ENCODE peak calls at places on chromosome 3, in nine cellular contexts. One of them, this sample, is unnamed.

GRCh38 chr3:9553021-9553948 is at the start of gene LHFPL4:
- DNase-seq in NCI-H187: no peak
- DNase-seq in H7: peak; percentile 96
- DNase-seq in HT1080: no peak
- DNase-seq in fibroblast of the conjunctiva: no peak
- DNase-seq in T-helper 2 cell: no peak
- DNase-seq in astrocyte: no peak
- DNase-seq in NCI-H510A treated with DMSO at 0.1 percent for 48 hours: no peak
- DNase-seq in NCI-H446: no peak
- DNase-seq in this sample: peak; percentile 8

GRCh38 chr3:150146891-150147761 is 176.4 kb upstream of the PFN2 start:
- DNase-seq in NCI-H187: no peak
- DNase-seq in H7: no peak
- DNase-seq in HT1080: peak; percentile 99
- DNase-seq in fibroblast of the conjunctiva: peak; percentile 64
- DNase-seq in T-helper 2 cell: no peak
- DNase-seq in astrocyte: peak; percentile 97
- DNase-seq in NCI-H510A treated with DMSO at 0.1 percent for 48 hours: peak; percentile 45
- DNase-seq in NCI-H446: peak; percentile 11
- DNase-seq in this sample: peak; percentile 16

GRCh38 chr3:71512000-71512399 is 71.5 kb downstream of the FOXP1 start:
- DNase-seq in NCI-H187: no peak
- DNase-seq in H7: peak; percentile 66
- DNase-seq in HT1080: no peak
- DNase-seq in fibroblast of the conjunctiva: no peak
- DNase-seq in T-helper 2 cell: peak; percentile 79
- DNase-seq in astrocyte: no peak
- DNase-seq in NCI-H510A treated with DMSO at 0.1 percent for 48 hours: no peak
- DNase-seq in NCI-H446: no peak
- DNase-seq in this sample: no peak

GRCh38 chr3:17832021-17832420 is 89.6 kb upstream of the TBC1D5 start:
- DNase-seq in NCI-H187: no peak
- DNase-seq in H7: no peak
- DNase-seq in HT1080: no peak
- DNase-seq in fibroblast of the conjunctiva: no peak
- DNase-seq in T-helper 2 cell: no peak
- DNase-seq in astrocyte: no peak
- DNase-seq in NCI-H510A treated with DMSO at 0.1 percent for 48 hours: no peak
- DNase-seq in NCI-H446: no peak
- DNase-seq in this sample: no peak

GRCh38 chr3:123105201-123106189 is 38.7 kb downstream of the PDIA5 start:
- DNase-seq in NCI-H187: no peak
- DNase-seq in H7: no peak
- DNase-seq in HT1080: no peak
- DNase-seq in fibroblast of the conjunctiva: no peak
- DNase-seq in T-helper 2 cell: no peak
- DNase-seq in astrocyte: no peak
- DNase-seq in NCI-H510A treated with DMSO at 0.1 percent for 48 hours: no peak
- DNase-seq in NCI-H446: no peak
- DNase-seq in this sample: no peak

GRCh38 chr3:5186089-5186853 is 1.2 kb upstream of the EDEM1 start:
- DNase-seq in NCI-H187: no peak
- DNase-seq in H7: peak; percentile 20
- DNase-seq in HT1080: no peak
- DNase-seq in fibroblast of the conjunctiva: no peak
- DNase-seq in T-helper 2 cell: no peak
- DNase-seq in astrocyte: no peak
- DNase-seq in NCI-H510A treated with DMSO at 0.1 percent for 48 hours: no peak
- DNase-seq in NCI-H446: no peak
- DNase-seq in this sample: peak; percentile 58

GRCh38 chr3:170848294-170848917 is 21.6 kb downstream of the RPL22L1 start:
- DNase-seq in NCI-H187: no peak
- DNase-seq in H7: no peak
- DNase-seq in HT1080: no peak
- DNase-seq in fibroblast of the conjunctiva: no peak
- DNase-seq in T-helper 2 cell: no peak
- DNase-seq in astrocyte: no peak
- DNase-seq in NCI-H510A treated with DMSO at 0.1 percent for 48 hours: peak; percentile 36
- DNase-seq in NCI-H446: no peak
- DNase-seq in this sample: no peak

GRCh38 chr3:114218578-114219185 is 18.7 kb downstream of the ZNF80 start:
- DNase-seq in NCI-H187: no peak
- DNase-seq in H7: no peak
- DNase-seq in HT1080: no peak
- DNase-seq in fibroblast of the conjunctiva: no peak
- DNase-seq in T-helper 2 cell: peak; percentile 69
- DNase-seq in astrocyte: no peak
- DNase-seq in NCI-H510A treated with DMSO at 0.1 percent for 48 hours: no peak
- DNase-seq in NCI-H446: no peak
- DNase-seq in this sample: no peak

GRCh38 chr3:177057768-177058167 is 139.5 kb downstream of the TBL1XR1 start:
- DNase-seq in NCI-H187: no peak
- DNase-seq in H7: no peak
- DNase-seq in HT1080: no peak
- DNase-seq in fibroblast of the conjunctiva: no peak
- DNase-seq in T-helper 2 cell: peak; percentile 92
- DNase-seq in astrocyte: peak; percentile 14
- DNase-seq in NCI-H510A treated with DMSO at 0.1 percent for 48 hours: no peak
- DNase-seq in NCI-H446: no peak
- DNase-seq in this sample: no peak

GRCh38 chr3:103672346-103672745 is 1237.5 kb downstream of the ZPLD1 start:
- DNase-seq in NCI-H187: no peak
- DNase-seq in H7: no peak
- DNase-seq in HT1080: no peak
- DNase-seq in fibroblast of the conjunctiva: no peak
- DNase-seq in T-helper 2 cell: no peak
- DNase-seq in astrocyte: no peak
- DNase-seq in NCI-H510A treated with DMSO at 0.1 percent for 48 hours: no peak
- DNase-seq in NCI-H446: no peak
- DNase-seq in this sample: no peak

GRCh38 chr3:172595648-172596393 is 72.6 kb upstream of the TNFSF10 start:
- DNase-seq in NCI-H187: no peak
- DNase-seq in H7: peak; percentile 49
- DNase-seq in HT1080: peak; percentile 74
- DNase-seq in fibroblast of the conjunctiva: peak; percentile 51
- DNase-seq in T-helper 2 cell: peak; percentile 83
- DNase-seq in astrocyte: peak; percentile 23
- DNase-seq in NCI-H510A treated with DMSO at 0.1 percent for 48 hours: peak; percentile 10
- DNase-seq in NCI-H446: no peak
- DNase-seq in this sample: peak; percentile 59

GRCh38 chr3:192915306-192915705 is 2.4 kb downstream of the MB21D2 start:
- DNase-seq in NCI-H187: peak; percentile 26
- DNase-seq in H7: peak; percentile 58
- DNase-seq in HT1080: peak; percentile 50
- DNase-seq in fibroblast of the conjunctiva: peak; percentile 17
- DNase-seq in T-helper 2 cell: peak; percentile 65
- DNase-seq in astrocyte: peak; percentile 55
- DNase-seq in NCI-H510A treated with DMSO at 0.1 percent for 48 hours: no peak
- DNase-seq in NCI-H446: no peak
- DNase-seq in this sample: no peak

GRCh38 chr3:4580346-4581019 is 87.3 kb downstream of the ITPR1 start:
- DNase-seq in NCI-H187: no peak
- DNase-seq in H7: peak; percentile 35
- DNase-seq in HT1080: no peak
- DNase-seq in fibroblast of the conjunctiva: no peak
- DNase-seq in T-helper 2 cell: no peak
- DNase-seq in astrocyte: no peak
- DNase-seq in NCI-H510A treated with DMSO at 0.1 percent for 48 hours: no peak
- DNase-seq in NCI-H446: no peak
- DNase-seq in this sample: no peak

This sample was measured in body of pancreas.